ENCODE peak calls at places on chromosomes 3 and 15, in ten cellular contexts. D is spleen, B is sigmoid colon, W is K562, A is transverse colon, U is breast epithelium, Q is upper lobe of left lung, Y is HCT116, V is stomach, O is HepG2. M is an unnamed sample.

GRCh38 chr15:63943829-63944680 is 102.2 kb downstream of the DAPK2 start:
- DNase-seq in D (no peak), B (no peak), W (no peak), A (no peak), U (no peak), Q (no peak), Y (no peak), V (no peak), O (no peak), M (peak; percentile 68)

GRCh38 chr15:43143203-43143941 is 10.0 kb downstream of the TMEM62 start:
- DNase-seq in D (no peak), B (no peak), W (no peak), A (no peak), U (no peak), Q (no peak), Y (no peak), V (no peak), O (no peak), M (no peak)

GRCh38 chr3:193962986-193963683 is 172.8 kb upstream of the HES1 start:
- DNase-seq in D (no peak), B (no peak), W (no peak), A (no peak), U (no peak), Q (no peak), Y (no peak), V (no peak), O (no peak), M (no peak)

GRCh38 chr3:132554437-132554836 is 42.6 kb upstream of the ACKR4 start:
- DNase-seq in D (no peak), B (no peak), W (no peak), A (no peak), U (no peak), Q (no peak), Y (no peak), V (peak; percentile 48), O (peak; percentile 13), M (no peak)

GRCh38 chr3:158763421-158763820 is 31.2 kb upstream of the RARRES1 start:
- DNase-seq in D (no peak), B (no peak), W (no peak), A (no peak), U (peak; percentile 54), Q (no peak), Y (no peak), V (no peak), O (no peak), M (peak; percentile 21)

GRCh38 chr3:171994646-171995441 is 44.5 kb upstream of the FNDC3B start:
- DNase-seq in D (no peak), B (no peak), W (no peak), A (no peak), U (no peak), Q (no peak), Y (no peak), V (no peak), O (peak; percentile 41), M (no peak)

GRCh38 chr3:118636841-118637240 is 397.8 kb downstream of the IGSF11 start:
- DNase-seq in D (no peak), B (no peak), W (no peak), A (no peak), U (no peak), Q (no peak), Y (no peak), V (no peak), O (peak; percentile 39), M (no peak)

GRCh38 chr3:119042162-119042561 is 7.5 kb upstream of the IGSF11 start:
- DNase-seq in D (no peak), B (no peak), W (no peak), A (no peak), U (no peak), Q (no peak), Y (no peak), V (no peak), O (no peak), M (no peak)

GRCh38 chr15:31130576-31131237 is 29.2 kb upstream of the TRPM1 start:
- DNase-seq in D (no peak), B (no peak), W (no peak), A (no peak), U (no peak), Q (no peak), Y (no peak), V (no peak), O (no peak), M (peak; percentile 72)

GRCh38 chr15:66939451-66940023 is 125.9 kb upstream of the SMAD3 start:
- DNase-seq in D (no peak), B (peak; percentile 52), W (no peak), A (no peak), U (no peak), Q (no peak), Y (no peak), V (no peak), O (no peak), M (no peak)

DNA sequence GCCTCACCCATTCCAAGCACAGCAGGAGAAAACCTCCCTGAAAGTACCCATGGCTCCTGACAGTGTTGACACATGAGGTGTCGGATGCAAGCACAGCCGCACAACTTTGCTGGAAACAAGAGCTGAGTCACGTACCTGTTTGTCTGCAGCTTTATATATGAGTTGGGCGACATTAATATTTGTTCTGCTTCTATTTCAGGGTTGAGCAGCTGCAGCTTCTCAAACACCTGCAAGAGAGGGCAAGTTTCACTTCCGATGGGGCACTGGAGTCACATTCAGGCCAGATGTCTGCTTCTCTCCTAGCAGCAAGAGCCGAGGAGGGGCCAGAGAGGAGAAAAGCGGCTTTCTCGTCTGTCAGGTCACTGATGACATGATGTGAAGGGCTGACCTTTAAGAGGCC is 88.0 kb downstream of the NUP210 start:
- DNase-seq in D (no peak), B (no peak), W (no peak), A (peak; percentile 63), U (no peak), Q (no peak), Y (no peak), V (peak; percentile 37), O (no peak), M (no peak)
- TF ChIP-seq POLR2A in D (no peak), B (no peak), W (no peak), A (no peak), U (no peak), Q (no peak), Y (no peak), V (no peak), O (no peak), M (no peak)

GRCh38 chr15:90009301-90010063 is 8.4 kb downstream of the ZNF710 start:
- DNase-seq in D (peak; percentile 83), B (peak; percentile 48), W (no peak), A (peak; percentile 9), U (no peak), Q (peak; percentile 59), Y (no peak), V (no peak), O (no peak), M (no peak)
- TF ChIP-seq POLR2AphosphoS5 in D (no peak), B (no peak), W (no peak), A (no peak), U (no peak), Q (no peak), Y (no peak), V (no peak), O (no peak), M (no peak)

DNA sequence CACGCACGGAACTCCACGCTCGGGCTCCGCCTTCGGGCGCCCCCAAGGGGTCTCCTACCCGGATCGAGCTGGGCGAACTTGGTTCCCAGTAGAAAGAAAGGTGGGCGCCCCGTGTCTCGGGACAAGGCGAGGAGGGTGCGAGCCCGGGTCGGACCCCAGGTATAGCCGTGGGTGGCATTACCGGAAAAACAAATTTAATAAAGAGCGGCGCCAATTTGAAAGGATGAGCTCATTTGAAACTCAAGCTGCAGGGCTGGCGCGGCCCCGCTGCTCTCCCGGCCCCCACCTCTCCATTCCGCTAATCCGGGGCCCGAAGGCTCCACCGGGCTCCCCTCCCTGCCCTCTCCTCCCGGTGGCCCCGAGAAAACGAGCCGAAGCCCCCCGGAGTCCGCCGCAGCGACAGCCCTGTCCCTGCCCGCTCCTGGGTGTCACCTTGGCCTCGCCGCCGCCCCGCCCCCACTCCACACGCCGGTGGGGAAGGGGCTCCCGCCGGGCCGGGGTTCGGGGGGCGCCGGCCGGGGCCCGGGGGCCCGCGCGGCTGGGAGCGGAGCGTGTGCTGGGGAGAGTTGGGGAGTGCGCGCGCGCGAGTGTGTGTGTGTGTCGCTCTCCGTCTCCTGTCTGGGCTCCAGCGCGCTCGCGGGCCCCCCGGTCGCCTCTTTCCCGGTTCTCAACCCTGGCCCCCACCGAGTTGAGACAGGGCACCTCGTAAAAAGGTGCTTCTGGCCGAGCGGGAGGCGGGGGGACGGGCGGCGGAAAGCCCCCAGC is 1.4 kb downstream of the IGF2BP2 start:
- DNase-seq in D (peak; percentile 82), B (peak; percentile 69), W (peak; percentile 66), A (peak; percentile 53), U (no peak), Q (peak; percentile 59), Y (no peak), V (peak; percentile 59), O (no peak), M (no peak)
- H3K27me3 ChIP-seq in D (peaks cover 75% of the 10 kb centered on the region), B (peaks cover 65% of the 10 kb centered on the region), W (no peaks in the 10 kb centered on the region), A (peaks cover 61% of the 10 kb centered on the region), U (peaks cover 50% of the 10 kb centered on the region), Q (no peaks in the 10 kb centered on the region), Y (no peaks in the 10 kb centered on the region), V (peaks cover 87% of the 10 kb centered on the region), O (no peaks in the 10 kb centered on the region), M (peaks cover 10% of the 10 kb centered on the region)

GRCh38 chr15:85589873-85590272 is 204.9 kb downstream of the KLHL25 start:
- DNase-seq in D (no peak), B (no peak), W (no peak), A (no peak), U (no peak), Q (no peak), Y (no peak), V (no peak), O (peak; percentile 82), M (no peak)
- TF ChIP-seq POLR2A in D (no peak), B (no peak), W (no peak), A (no peak), U (no peak), Q (no peak), Y (no peak), V (no peak), O (no peak), M (no peak)

DNA sequence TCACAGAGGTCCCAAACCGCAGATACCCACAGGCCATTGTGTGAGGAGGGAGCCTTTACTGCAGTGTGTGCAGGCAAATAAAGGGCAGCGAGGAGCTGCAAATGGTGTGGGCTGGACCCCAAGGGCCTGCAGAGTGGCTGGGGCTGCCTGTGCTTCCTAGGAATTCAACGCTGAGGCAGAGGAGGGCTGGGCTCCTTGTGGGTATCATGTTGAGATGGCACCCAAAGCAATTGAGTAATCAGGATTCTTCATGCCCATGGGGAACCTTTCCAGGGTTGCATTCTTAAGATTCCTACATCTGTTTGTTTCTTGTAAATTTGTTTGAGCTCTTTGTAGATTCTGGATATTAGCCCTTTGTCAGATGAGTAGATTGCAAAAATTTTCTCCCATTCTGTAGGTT is 85.4 kb upstream of the LIPC start:
- DNase-seq in D (no peak), B (no peak), W (no peak), A (no peak), U (no peak), Q (no peak), Y (no peak), V (no peak), O (no peak), M (peak; percentile 62)
- TF ChIP-seq POLR2AphosphoS5 in D (no peak), B (no peak), W (no peak), A (no peak), U (no peak), Q (no peak), Y (no peak), V (no peak), O (no peak), M (no peak)

M was measured in esophagus muscularis mucosa.